ENCODE peak calls at places on chromosomes 16 and 17, in seven cellular contexts. C is neuronal stem cell, I is H1, N is IMR-90, F is mesendoderm, L is trophoblast cell, R is mesenchymal stem cell. G is an unnamed sample.

GRCh38 chr17:78132086-78132676 is 1.6 kb downstream of the TMC8 start:
- DNase-seq in C (no peak), I (peak), R (no peak), L (peak), N (no peak), F (peak), G (peak)

GRCh38 chr17:37551788-37552187 is 57.4 kb downstream of the SYNRG start:
- DNase-seq in I (no peak), R (no peak), C (no peak), F (no peak), L (peak), N (peak), G (no peak)

GRCh38 chr17:69761767-69762321 is 313.2 kb upstream of the KCNJ16 start:
- DNase-seq in R (peak), C (no peak), I (no peak), N (peak), F (peak), L (peak), G (no peak)

GRCh38 chr17:64160378-64160777 is 30.4 kb upstream of the ERN1 start:
- DNase-seq in I (no peak), N (no peak), F (no peak), L (no peak), R (no peak), C (no peak), G (no peak)

GRCh38 chr16:77359065-77359502 is 75.8 kb downstream of the ADAMTS18 start:
- DNase-seq in R (peak), C (peak), F (no peak), N (peak), L (no peak), I (no peak), G (no peak)

GRCh38 chr17:39782481-39782880 is 44.7 kb downstream of the GRB7 start:
- DNase-seq in N (peak), L (peak), R (peak), F (no peak), I (no peak), C (no peak), G (no peak)

GRCh38 chr17:47802341-47803022 is 19.1 kb downstream of the OSBPL7 start:
- DNase-seq in R (peak), I (peak), F (peak), C (no peak), L (peak), N (peak), G (peak)

GRCh38 chr17:30720013-30720471 is 104.5 kb downstream of the CRLF3 start:
- DNase-seq in R (no peak), C (no peak), N (no peak), I (peak), L (no peak), F (no peak), G (peak)

GRCh38 chr17:57603978-57604377 is 141.1 kb downstream of the CCDC182 start:
- DNase-seq in L (peak), F (no peak), I (no peak), R (no peak), N (no peak), C (no peak), G (no peak)

GRCh38 chr17:2690165-2691068 is 21.1 kb downstream of the CLUH start:
- DNase-seq in F (no peak), R (no peak), C (no peak), I (no peak), N (no peak), L (no peak), G (peak)

GRCh38 chr16:1964046-1964505 is 550 bp downstream of the RPS2 start:
- DNase-seq in L (peak), I (no peak), N (no peak), C (no peak), R (peak), F (peak), G (no peak)

GRCh38 chr17:49703557-49704277 is 4.0 kb downstream of the SLC35B1 start:
- DNase-seq in F (peak), I (no peak), L (peak), N (peak), C (no peak), R (peak), G (peak)

GRCh38 chr16:8594149-8594666 is 3.9 kb upstream of the TMEM114 start:
- DNase-seq in I (no peak), N (no peak), R (no peak), L (no peak), F (no peak), C (no peak), G (no peak)

GRCh38 chr17:53525590-53525989 is 297.1 kb upstream of the KIF2B start:
- DNase-seq in L (no peak), F (no peak), I (no peak), C (no peak), R (no peak), N (no peak), G (no peak)

GRCh38 chr17:66578781-66579489 is 256.0 kb upstream of the CACNG5 start:
- DNase-seq in I (no peak), F (peak), L (no peak), R (peak), N (no peak), C (no peak), G (peak)

GRCh38 chr16:61366006-61366405 is 670.2 kb downstream of the CDH8 start:
- DNase-seq in I (no peak), N (no peak), R (no peak), L (no peak), C (no peak), F (peak), G (no peak)

DNA sequence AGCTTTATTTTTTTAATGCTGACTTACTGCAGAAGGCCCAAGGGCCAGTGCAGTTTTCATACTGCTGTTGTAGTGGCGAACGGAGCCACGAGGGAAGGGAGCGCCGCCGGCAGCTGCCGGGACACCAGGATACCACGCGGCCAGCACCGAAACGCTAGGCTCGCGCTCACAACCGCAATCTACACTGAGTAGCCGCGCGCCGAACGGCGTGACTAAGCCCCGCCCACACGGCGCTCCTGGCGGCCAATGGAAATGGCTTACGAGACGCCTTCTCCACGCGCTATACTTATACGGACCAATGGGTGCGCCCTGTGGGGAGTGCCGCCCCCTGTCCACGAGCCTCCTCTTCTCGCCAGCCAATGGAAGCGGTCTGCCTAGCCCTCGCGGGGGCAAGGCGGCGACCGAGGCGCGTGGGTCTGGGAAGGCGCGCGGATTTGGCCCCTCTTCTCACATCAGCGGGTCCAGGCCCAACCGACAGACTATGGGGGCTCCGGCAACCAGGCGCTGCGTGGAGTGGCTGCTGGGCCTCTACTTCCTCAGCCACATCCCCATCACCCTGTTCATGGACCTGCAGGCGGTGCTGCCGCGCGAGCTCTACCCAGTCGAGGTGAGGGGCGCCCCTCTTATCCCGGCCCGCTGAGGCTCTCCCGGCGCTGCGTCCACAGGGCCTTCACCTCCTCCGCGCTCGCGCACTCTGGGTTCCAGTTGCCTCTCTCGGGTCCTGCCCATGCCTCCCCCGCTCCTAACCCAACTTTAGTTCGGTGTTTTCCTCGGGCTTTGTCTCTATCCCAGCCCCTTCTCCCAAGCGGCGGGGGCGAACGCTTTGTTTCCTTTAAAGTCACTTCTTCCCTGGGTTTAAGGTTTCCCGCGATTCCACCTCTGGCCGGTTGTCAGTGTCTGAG is at the start of gene TMEM97:
- DNase-seq in I (peak), C (peak), R (peak), F (peak), N (peak), L (peak), G (peak)
- H3K18ac ChIP-seq in I (peak), C (peak), R (peak), F (peak), N (no peak), L (peak), G (peak)

DNA sequence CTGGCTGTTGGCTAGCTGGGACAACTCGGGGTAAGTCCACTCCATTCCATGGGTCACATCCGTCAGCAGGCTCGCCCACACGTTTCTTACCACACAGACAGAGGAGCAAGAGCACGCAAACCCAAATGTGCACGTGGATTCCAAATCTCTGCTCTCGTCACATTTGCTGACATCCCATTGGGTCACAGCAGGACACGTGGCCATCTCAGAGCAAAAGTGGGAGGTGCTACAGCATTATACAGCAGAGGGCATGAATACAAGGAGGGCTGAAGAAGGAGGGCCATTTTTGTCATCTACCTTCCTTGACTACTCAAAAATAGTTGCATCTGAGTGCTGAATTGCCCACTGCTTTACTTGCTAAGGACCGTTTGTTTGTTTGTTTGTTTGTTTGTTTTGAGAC is 84.7 kb downstream of the RBBP6 start:
- DNase-seq in F (peak), L (no peak), I (no peak), N (no peak), R (no peak), C (no peak), G (no peak)
- H3K18ac ChIP-seq in F (no peak), L (no peak), I (no peak), N (no peak), R (no peak), C (peak), G (no peak)

DNA sequence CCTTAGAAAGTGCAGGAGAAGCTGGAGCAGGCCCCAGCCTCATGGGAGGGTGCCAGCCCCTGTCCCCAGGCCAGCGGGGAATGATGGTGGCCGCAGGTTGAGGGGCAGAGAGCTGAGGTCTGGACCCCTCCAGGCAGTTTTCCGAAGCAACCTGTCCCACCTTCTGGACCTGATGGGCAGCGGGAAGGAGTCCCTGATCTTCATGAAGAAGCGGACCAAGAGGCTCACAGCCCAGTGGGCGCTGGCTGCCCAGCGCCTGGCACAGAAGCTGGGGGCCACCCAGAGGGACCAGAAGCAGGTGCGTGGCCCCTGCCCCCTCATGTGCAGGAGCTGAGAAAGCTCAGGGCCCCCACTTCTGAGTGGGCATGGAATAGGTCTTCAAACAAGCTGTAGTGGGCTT is 36.8 kb downstream of the MGAT5B start:
- DNase-seq in F (no peak), I (no peak), C (no peak), L (no peak), R (no peak), N (no peak), G (no peak)
- H3K18ac ChIP-seq in F (no peak), I (no peak), C (no peak), L (no peak), R (no peak), N (no peak), G (no peak)

DNA sequence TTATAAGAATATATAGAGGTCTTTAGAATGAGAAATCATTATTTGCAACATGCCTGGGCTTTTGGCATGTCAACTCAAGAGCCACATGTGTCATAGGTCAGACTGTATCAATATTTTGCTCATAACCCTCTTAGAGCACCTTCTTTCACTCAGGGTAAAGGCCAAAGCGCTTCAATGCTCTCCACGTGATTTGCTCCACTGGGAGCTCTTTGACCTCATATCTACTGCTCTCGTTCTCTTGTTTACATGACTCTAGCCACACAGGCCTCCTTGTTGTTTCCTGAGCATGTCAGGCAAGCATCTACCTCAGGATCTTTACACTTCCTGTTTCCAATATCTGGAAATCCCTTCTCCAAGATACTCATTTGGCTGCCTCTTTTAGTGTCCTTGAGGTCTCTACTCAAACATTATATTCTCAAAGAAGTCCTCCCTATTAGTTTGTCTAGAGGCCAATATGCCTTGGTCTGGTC is 148.4 kb downstream of the TOX3 start:
- DNase-seq in F (no peak), L (no peak), R (no peak), N (no peak), I (no peak), C (no peak), G (no peak)
- H3K18ac ChIP-seq in F (no peak), L (no peak), R (no peak), N (no peak), I (no peak), C (no peak), G (no peak)

GRCh38 chr16:49012961-49013726 is 268.5 kb downstream of the CBLN1 start:
- DNase-seq in L (no peak), N (no peak), F (no peak), R (no peak), C (no peak), I (peak), G (no peak)
- H3K18ac ChIP-seq in L (no peak), N (no peak), F (no peak), R (no peak), C (peak), I (no peak), G (no peak)

GRCh38 chr16:63188076-63188771 is 1152.0 kb upstream of the CDH8 start:
- DNase-seq in R (no peak), I (no peak), N (no peak), L (no peak), C (no peak), F (no peak), G (no peak)

GRCh38 chr16:63187638-63188037 is 1151.4 kb upstream of the CDH8 start:
- DNase-seq in L (no peak), C (no peak), N (no peak), I (no peak), R (no peak), F (peak), G (no peak)

GRCh38 chr16:63185235-63185780 is 1149.1 kb upstream of the CDH8 start:
- DNase-seq in R (no peak), F (peak), N (no peak), I (no peak), L (no peak), C (no peak), G (no peak)
- H3K18ac ChIP-seq in R (no peak), F (no peak), N (no peak), I (no peak), L (no peak), C (no peak), G (no peak)

G was measured in H9.